ENCODE peak calls at places on chromosome 15, in five cellular contexts. One of them, this sample, is unnamed.
A peak's percentile ranks its signal among the peaks of the same experiment; 100 is the strongest.

GRCh38 chr15:25173241-25174028 is 218.6 kb downstream of the SNRPN start:
- DNase-seq in lower leg skin: no peak
- DNase-seq in prostate gland: peak; percentile 3
- DNase-seq in pancreas: peak; percentile 50
- DNase-seq in AG10803: no peak
- DNase-seq in this sample: no peak

GRCh38 chr15:25832158-25832557 is 31.0 kb downstream of the ATP10A start:
- DNase-seq in pancreas: no peak
- DNase-seq in AG10803: peak; percentile 38
- DNase-seq in prostate gland: no peak
- DNase-seq in lower leg skin: no peak
- DNase-seq in this sample: peak; percentile 31

GRCh38 chr15:66774001-66774814 is 72.2 kb downstream of the SMAD6 start:
- DNase-seq in lower leg skin: peak; percentile 78
- DNase-seq in pancreas: peak; percentile 95
- DNase-seq in AG10803: peak; percentile 77
- DNase-seq in prostate gland: peak; percentile 84
- DNase-seq in this sample: peak; percentile 67

GRCh38 chr15:90698629-90699028 is 18.5 kb upstream of the BLM start:
- DNase-seq in lower leg skin: no peak
- DNase-seq in prostate gland: no peak
- DNase-seq in pancreas: no peak
- DNase-seq in AG10803: no peak
- DNase-seq in this sample: no peak

GRCh38 chr15:91864669-91865068 is 11.2 kb downstream of the SLCO3A1 start:
- DNase-seq in AG10803: no peak
- DNase-seq in prostate gland: no peak
- DNase-seq in pancreas: no peak
- DNase-seq in lower leg skin: no peak
- DNase-seq in this sample: no peak

GRCh38 chr15:57591822-57592367 is at the start of gene MYZAP:
- DNase-seq in AG10803: no peak
- DNase-seq in pancreas: peak; percentile 86
- DNase-seq in prostate gland: peak; percentile 53
- DNase-seq in lower leg skin: no peak
- DNase-seq in this sample: no peak

GRCh38 chr15:65409284-65409631 is 13.5 kb downstream of the IGDCC4 start:
- DNase-seq in lower leg skin: no peak
- DNase-seq in prostate gland: no peak
- DNase-seq in AG10803: peak; percentile 98
- DNase-seq in pancreas: no peak
- DNase-seq in this sample: peak; percentile 99

GRCh38 chr15:79006071-79006470 is 61.2 kb upstream of the CTSH start:
- DNase-seq in lower leg skin: no peak
- DNase-seq in pancreas: no peak
- DNase-seq in AG10803: no peak
- DNase-seq in prostate gland: no peak
- DNase-seq in this sample: no peak

GRCh38 chr15:34616613-34617012 is 33.2 kb upstream of the GOLGA8B start:
- DNase-seq in pancreas: no peak
- DNase-seq in lower leg skin: no peak
- DNase-seq in prostate gland: no peak
- DNase-seq in AG10803: peak; percentile 37
- DNase-seq in this sample: peak; percentile 40

GRCh38 chr15:77991029-77991406 is 86.5 kb downstream of the TBC1D2B start:
- DNase-seq in AG10803: no peak
- DNase-seq in pancreas: peak; percentile 76
- DNase-seq in lower leg skin: no peak
- DNase-seq in prostate gland: no peak
- DNase-seq in this sample: no peak

GRCh38 chr15:70303981-70304380 is 206.3 kb upstream of the TLE3 start:
- DNase-seq in lower leg skin: no peak
- DNase-seq in pancreas: no peak
- DNase-seq in AG10803: no peak
- DNase-seq in prostate gland: no peak
- DNase-seq in this sample: no peak

GRCh38 chr15:61315471-61315870 is 86.4 kb upstream of the RORA start:
- DNase-seq in AG10803: no peak
- DNase-seq in lower leg skin: no peak
- DNase-seq in pancreas: no peak
- DNase-seq in prostate gland: no peak
- DNase-seq in this sample: no peak
- H3K4me3 ChIP-seq in AG10803: no peak overlapping the region
- H3K4me3 ChIP-seq in lower leg skin: no peak overlapping the region
- H3K4me3 ChIP-seq in pancreas: no peak overlapping the region
- H3K4me3 ChIP-seq in prostate gland: no peak overlapping the region
- H3K4me3 ChIP-seq in this sample: no peak overlapping the region

GRCh38 chr15:53807500-53807899 is 48.0 kb upstream of the WDR72 start:
- DNase-seq in AG10803: no peak
- DNase-seq in lower leg skin: no peak
- DNase-seq in prostate gland: no peak
- DNase-seq in pancreas: no peak
- DNase-seq in this sample: no peak

GRCh38 chr15:53808058-53808703 is 48.7 kb upstream of the WDR72 start:
- DNase-seq in prostate gland: no peak
- DNase-seq in AG10803: peak; percentile 0
- DNase-seq in pancreas: no peak
- DNase-seq in lower leg skin: no peak
- DNase-seq in this sample: peak; percentile 1

GRCh38 chr15:53811530-53811929 is 52.1 kb upstream of the WDR72 start:
- DNase-seq in pancreas: no peak
- DNase-seq in prostate gland: no peak
- DNase-seq in lower leg skin: no peak
- DNase-seq in AG10803: peak; percentile 0
- DNase-seq in this sample: no peak
- TF ChIP-seq CTCF in pancreas: no peak
- TF ChIP-seq CTCF in prostate gland: no peak
- TF ChIP-seq CTCF in lower leg skin: no peak
- TF ChIP-seq CTCF in AG10803: no peak
- TF ChIP-seq CTCF in this sample: no peak

GRCh38 chr15:85475317-85475701 is 94.9 kb downstream of the AKAP13 start:
- DNase-seq in AG10803: peak; percentile 43
- DNase-seq in prostate gland: no peak
- DNase-seq in lower leg skin: no peak
- DNase-seq in pancreas: no peak
- DNase-seq in this sample: no peak
- H3K4me3 ChIP-seq in AG10803: no peak overlapping the region
- H3K4me3 ChIP-seq in prostate gland: no peak overlapping the region
- H3K4me3 ChIP-seq in lower leg skin: no peak overlapping the region
- H3K4me3 ChIP-seq in pancreas: no peak overlapping the region
- H3K4me3 ChIP-seq in this sample: no peak overlapping the region

DNA sequence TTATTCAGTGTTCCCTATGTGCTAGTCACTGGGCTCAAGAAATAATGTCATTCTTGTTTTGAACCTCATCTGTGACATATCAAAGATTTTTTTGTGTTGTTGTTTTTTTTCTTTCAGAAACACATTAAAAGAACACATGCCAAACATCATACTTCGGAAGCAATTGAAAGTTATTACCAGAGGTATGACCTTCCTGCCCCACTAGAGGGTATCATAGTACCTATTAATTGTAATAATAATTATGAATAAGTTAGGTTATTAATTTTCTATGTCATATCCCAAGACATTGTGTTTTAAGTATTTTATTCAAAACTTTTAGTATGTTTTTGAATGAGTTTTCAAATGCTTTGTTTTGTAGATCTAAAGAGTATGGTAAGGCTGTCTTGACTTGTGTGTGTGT is 65.7 kb downstream of the CDIN1 start:
- DNase-seq in pancreas: no peak
- DNase-seq in prostate gland: no peak
- DNase-seq in AG10803: peak; percentile 15
- DNase-seq in lower leg skin: no peak
- DNase-seq in this sample: no peak
- TF ChIP-seq CTCF in pancreas: no peak
- TF ChIP-seq CTCF in prostate gland: no peak
- TF ChIP-seq CTCF in AG10803: peak; percentile 46
- TF ChIP-seq CTCF in lower leg skin: no peak
- TF ChIP-seq CTCF in this sample: no peak

DNA sequence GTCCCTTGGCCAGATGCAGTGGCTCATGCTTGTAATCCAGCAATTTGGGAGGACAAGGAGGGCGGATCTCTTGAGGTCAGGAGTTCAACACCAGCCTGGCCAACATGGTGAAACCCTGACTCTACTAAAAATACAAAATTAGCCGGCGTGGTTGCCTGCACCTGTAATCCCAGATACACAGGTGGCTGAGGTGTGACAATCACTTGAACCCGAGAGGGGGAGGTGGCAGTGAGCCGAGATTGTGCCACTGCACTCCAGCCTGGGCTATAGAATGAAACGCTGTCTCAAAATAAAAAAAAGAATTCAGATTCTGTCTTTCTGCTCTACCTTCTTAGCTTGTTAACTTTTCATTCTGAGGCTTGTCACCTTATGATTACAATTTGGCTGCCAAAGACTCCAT is 22.1 kb downstream of the MYO5A start:
- DNase-seq in lower leg skin: no peak
- DNase-seq in AG10803: no peak
- DNase-seq in pancreas: no peak
- DNase-seq in prostate gland: no peak
- DNase-seq in this sample: no peak
- H3K4me3 ChIP-seq in lower leg skin: no peak overlapping the region
- H3K4me3 ChIP-seq in AG10803: no peak overlapping the region
- H3K4me3 ChIP-seq in pancreas: no peak overlapping the region
- H3K4me3 ChIP-seq in prostate gland: no peak overlapping the region
- H3K4me3 ChIP-seq in this sample: no peak overlapping the region

This sample was measured in astrocyte of the spinal cord.